ENCODE peak calls at places on chromosomes 12 and 14, in four cellular contexts. E, L, Z and N are unnamed samples.

GRCh38 chr14:65502676-65503124 is 90.2 kb downstream of the FUT8 start:
- DNase-seq in L (no peak), Z (no peak), E (no peak), N (no peak)

GRCh38 chr12:65959452-65959851 is 135.2 kb downstream of the HMGA2 start:
- DNase-seq in Z (no peak), L (no peak), E (no peak), N (no peak)

GRCh38 chr12:63805704-63806672 is 26.3 kb downstream of the RXYLT1 start:
- DNase-seq in E (no peak), L (peak; percentile 59), Z (no peak), N (no peak)

GRCh38 chr12:48977290-48978281 is 536 bp upstream of the WNT1 start:
- DNase-seq in E (peak; percentile 74), Z (peak; percentile 89), L (peak; percentile 59), N (peak; percentile 75)

GRCh38 chr14:31842905-31843304 is 234.2 kb upstream of the ARHGAP5 start:
- DNase-seq in Z (no peak), L (no peak), E (no peak), N (no peak)

GRCh38 chr12:51897181-51897580 is 9.3 kb downstream of the ANKRD33 start:
- DNase-seq in L (no peak), E (no peak), Z (no peak), N (no peak)

GRCh38 chr14:73140924-73141323 is 4.6 kb downstream of the PSEN1 start:
- DNase-seq in Z (no peak), L (no peak), E (no peak), N (no peak)

GRCh38 chr14:52117433-52117832 is 48.6 kb upstream of the NID2 start:
- DNase-seq in E (no peak), Z (no peak), L (no peak), N (no peak)

GRCh38 chr14:24250354-24250753 is 7.9 kb upstream of the TINF2 start:
- DNase-seq in E (no peak), Z (no peak), L (no peak), N (no peak)

GRCh38 chr14:93115069-93115919 is 431 bp downstream of the ITPK1 start:
- DNase-seq in L (peak; percentile 63), Z (peak; percentile 82), E (peak; percentile 70), N (peak; percentile 75)

GRCh38 chr14:34355584-34356266 is 106.3 kb downstream of the SPTSSA start:
- DNase-seq in Z (no peak), E (no peak), L (peak; percentile 45), N (no peak)

GRCh38 chr14:28603606-28604005 is 163.0 kb upstream of the FOXG1 start:
- DNase-seq in E (no peak), L (no peak), Z (no peak), N (no peak)

GRCh38 chr14:35335388-35336092 is 43.4 kb downstream of the PSMA6 start:
- DNase-seq in Z (no peak), E (peak; percentile 72), L (peak; percentile 86), N (no peak)

GRCh38 chr12:127107744-127108143 is 1159.2 kb upstream of the TMEM132C start:
- DNase-seq in L (no peak), Z (no peak), E (no peak), N (no peak)

GRCh38 chr14:39469094-39469710 is 37.0 kb upstream of the FBXO33 start:
- DNase-seq in L (peak; percentile 74), Z (no peak), E (no peak), N (peak; percentile 56)

GRCh38 chr12:101727098-101727497 is 12.2 kb downstream of the SYCP3 start:
- DNase-seq in Z (no peak), L (no peak), E (no peak), N (no peak)

GRCh38 chr14:50967104-50967503 is 22.8 kb upstream of the PYGL start:
- DNase-seq in Z (no peak), L (no peak), E (no peak), N (no peak)

GRCh38 chr14:68959035-68959434 is 20.1 kb downstream of the ACTN1 start:
- DNase-seq in E (no peak), Z (no peak), L (no peak), N (no peak)

GRCh38 chr12:121989266-121989950 is 32.3 kb upstream of the BCL7A start:
- DNase-seq in Z (no peak), L (no peak), E (no peak), N (no peak)

GRCh38 chr12:6065872-6066217 is 58.6 kb downstream of the VWF start:
- DNase-seq in L (no peak), E (no peak), Z (no peak), N (no peak)

GRCh38 chr14:57189070-57189469 is 79.6 kb downstream of the EXOC5 start:
- DNase-seq in L (peak; percentile 3), E (peak; percentile 6), Z (no peak), N (no peak)

GRCh38 chr14:50497351-50497750 is 35.0 kb downstream of the MAP4K5 start:
- DNase-seq in Z (no peak), E (no peak), L (no peak), N (no peak)

GRCh38 chr12:85280138-85280983 is at the start of gene ALX1:
- DNase-seq in E (peak; percentile 25), L (no peak), Z (no peak), N (peak; percentile 88)

GRCh38 chr14:30874120-30874998 is at the start of gene COCH:
- DNase-seq in Z (peak; percentile 81), L (peak; percentile 71), E (peak; percentile 74), N (peak; percentile 59)

GRCh38 chr12:1865284-1865866 is 45.0 kb downstream of the LRTM2 start:
- DNase-seq in Z (no peak), E (no peak), L (no peak), N (no peak)

GRCh38 chr12:90013409-90013808 is 304.8 kb upstream of the ATP2B1 start:
- DNase-seq in Z (no peak), E (no peak), L (no peak), N (no peak)

GRCh38 chr12:3244219-3244750 is 167.1 kb downstream of the TSPAN9 start:
- DNase-seq in L (no peak), Z (no peak), E (no peak), N (no peak)
- TF ChIP-seq NR3C1 in L (no peak), Z (no peak), E (no peak), N (no peak)

DNA sequence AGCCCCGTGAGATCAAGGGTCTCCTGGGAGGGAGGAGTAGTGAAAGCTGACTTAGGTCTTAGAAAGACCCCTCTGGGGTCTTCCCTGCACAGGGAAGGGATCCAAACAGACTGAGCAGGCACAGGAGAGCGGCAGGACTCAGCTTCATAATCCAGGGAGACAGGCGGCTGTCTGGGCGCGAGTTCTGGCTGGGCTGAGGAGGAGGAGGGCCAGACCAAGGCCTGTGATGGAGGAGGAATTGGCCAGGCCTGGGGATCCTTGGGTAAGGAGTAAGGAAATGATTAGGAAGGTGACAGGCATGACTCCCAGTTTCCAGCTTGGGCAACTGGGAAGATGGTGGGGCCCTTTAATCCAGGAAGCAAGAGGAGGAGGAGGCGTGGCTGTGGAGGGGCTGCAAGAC is 93.1 kb downstream of the DICER1 start:
- DNase-seq in Z (no peak), E (no peak), L (no peak), N (no peak)
- TF ChIP-seq NR3C1 in Z (no peak), E (no peak), L (no peak), N (no peak)

GRCh38 chr12:39236994-39237393 is 205.9 kb downstream of the KIF21A start:
- DNase-seq in L (no peak), Z (no peak), E (peak; percentile 24), N (no peak)
- TF ChIP-seq NR3C1 in L (no peak), Z (no peak), E (no peak), N (no peak)

DNA sequence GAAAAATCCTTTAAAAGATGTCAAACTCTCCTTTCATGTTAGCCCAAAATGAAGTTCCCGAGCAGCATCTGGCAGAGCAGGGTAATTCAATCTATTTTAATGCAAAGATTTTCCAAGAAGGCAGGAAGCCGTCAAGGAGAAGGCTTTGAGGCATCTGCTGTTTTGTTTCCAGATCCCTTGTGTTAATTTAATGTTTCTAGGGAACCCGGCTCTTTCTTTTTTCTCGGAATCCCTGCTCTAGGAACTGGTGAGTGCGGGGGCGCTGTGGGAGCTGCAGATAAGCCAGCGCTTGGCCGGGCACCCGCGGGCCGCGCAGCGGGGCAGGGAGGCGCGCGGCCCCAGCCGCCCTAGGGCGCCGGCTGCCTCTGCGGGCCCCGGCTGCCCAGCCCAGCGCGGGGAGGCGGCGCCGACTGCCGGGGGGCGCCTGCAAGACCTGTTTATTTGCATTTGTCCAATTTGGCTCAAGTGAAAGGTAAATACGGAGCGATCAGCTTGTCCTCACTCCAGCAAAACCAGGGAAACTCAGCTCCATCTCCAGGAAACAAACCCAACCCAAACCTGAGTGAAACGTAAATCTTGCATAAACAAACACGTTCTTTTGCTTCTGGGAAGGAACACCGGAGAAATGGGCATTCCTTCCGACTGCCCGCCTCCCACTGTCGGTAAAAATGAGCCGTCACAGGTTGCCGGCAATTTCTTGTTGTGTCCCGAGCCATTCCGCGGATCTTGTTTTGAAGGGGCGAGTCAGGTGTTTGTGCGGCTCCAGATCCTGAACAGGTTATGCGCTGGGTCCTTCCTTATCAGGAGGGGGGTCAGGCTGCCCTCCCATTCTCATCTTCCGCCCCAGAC is 65.1 kb downstream of the CRADD start:
- DNase-seq in L (peak; percentile 55), Z (peak; percentile 86), E (peak; percentile 71), N (peak; percentile 69)
- TF ChIP-seq NR3C1 in L (no peak), Z (no peak), E (no peak), N (no peak)

GRCh38 chr14:96246535-96246839 is 9.5 kb upstream of the BDKRB1 start:
- DNase-seq in Z (no peak), E (peak; percentile 82), L (no peak), N (no peak)

GRCh38 chr14:96247031-96247430 is 9.0 kb upstream of the BDKRB1 start:
- DNase-seq in Z (no peak), E (no peak), L (no peak), N (no peak)

GRCh38 chr14:96249016-96249415 is 7.0 kb upstream of the BDKRB1 start:
- DNase-seq in Z (no peak), E (no peak), L (no peak), N (no peak)

GRCh38 chr14:96243785-96244184 is 12.2 kb upstream of the BDKRB1 start:
- DNase-seq in Z (no peak), E (no peak), L (no peak), N (no peak)

GRCh38 chr14:96245710-96246534 is 10.1 kb upstream of the BDKRB1 start:
- DNase-seq in E (no peak), Z (no peak), L (no peak), N (no peak)
- TF ChIP-seq NR3C1 in E (no peak), Z (no peak), L (no peak), N (no peak)

DNA sequence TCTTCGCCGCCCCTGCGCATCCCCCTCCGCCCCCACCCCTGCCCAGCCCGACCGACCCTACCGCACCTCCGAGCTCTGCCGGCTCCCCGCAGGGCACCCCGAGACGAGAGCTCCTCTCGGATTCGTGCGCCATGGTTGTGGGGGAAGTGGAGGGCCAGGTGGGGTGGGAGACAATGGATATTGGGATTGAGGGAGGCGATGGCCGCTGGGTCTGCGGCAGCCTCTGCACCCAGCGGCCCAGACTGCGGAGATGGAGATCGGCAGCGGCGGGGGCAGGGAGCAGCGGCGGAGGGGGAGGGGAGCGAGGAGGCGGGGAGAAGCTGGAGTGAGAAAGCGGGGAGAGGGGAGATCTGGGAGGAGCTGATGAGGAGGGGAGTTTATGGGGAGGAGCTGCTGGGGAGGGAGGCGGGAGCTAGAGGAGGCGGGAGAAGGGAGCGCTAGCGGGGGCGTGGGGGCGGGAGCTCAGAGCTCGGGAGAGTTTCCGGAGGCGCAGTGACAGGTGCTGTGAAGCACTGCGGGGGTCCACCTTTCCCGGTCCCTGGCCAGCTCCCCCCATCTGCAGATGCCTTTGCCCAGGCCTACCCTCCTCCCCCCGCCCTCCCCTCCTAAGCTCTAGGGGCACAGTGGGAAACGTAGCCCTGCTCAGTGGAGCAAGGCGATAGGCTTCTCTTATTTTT is at the start of gene SALL2:
- DNase-seq in L (peak; percentile 79), Z (peak; percentile 85), E (peak; percentile 11), N (peak; percentile 97)
- TF ChIP-seq NR3C1 in L (no peak), Z (no peak), E (no peak), N (peak; percentile 33)